ENCODE peak calls at places on chromosomes 1 and 21, in five cellular contexts. One of them, this sample, is unnamed.

GRCh38 chr1:189131576-189131975 is 1346.1 kb downstream of the BRINP3 start:
- DNase-seq in foreskin fibroblast: peak; percentile 1
- DNase-seq in AG09309: no peak
- DNase-seq in fibroblast of pulmonary artery: peak; percentile 7
- DNase-seq in IMR-90: no peak
- DNase-seq in this sample: no peak

GRCh38 chr1:54095543-54096286 is 42.3 kb downstream of the TCEANC2 start:
- DNase-seq in fibroblast of pulmonary artery: no peak
- DNase-seq in foreskin fibroblast: no peak
- DNase-seq in AG09309: no peak
- DNase-seq in IMR-90: no peak
- DNase-seq in this sample: no peak

GRCh38 chr1:68168545-68169065 is 63.7 kb downstream of the WLS start:
- DNase-seq in foreskin fibroblast: no peak
- DNase-seq in fibroblast of pulmonary artery: no peak
- DNase-seq in IMR-90: no peak
- DNase-seq in AG09309: no peak
- DNase-seq in this sample: peak; percentile 18

GRCh38 chr1:78833491-78833890 is 173.0 kb downstream of the ADGRL4 start:
- DNase-seq in AG09309: peak; percentile 50
- DNase-seq in IMR-90: peak; percentile 78
- DNase-seq in foreskin fibroblast: peak; percentile 94
- DNase-seq in fibroblast of pulmonary artery: peak; percentile 87
- DNase-seq in this sample: peak; percentile 77

GRCh38 chr1:19596719-19597462 is 47.2 kb upstream of the NBL1 start:
- DNase-seq in foreskin fibroblast: peak; percentile 99
- DNase-seq in IMR-90: peak; percentile 97
- DNase-seq in AG09309: peak; percentile 89
- DNase-seq in fibroblast of pulmonary artery: peak; percentile 98
- DNase-seq in this sample: peak; percentile 96

GRCh38 chr1:204989266-204990058 is 53.5 kb upstream of the CNTN2 start:
- DNase-seq in AG09309: peak; percentile 29
- DNase-seq in foreskin fibroblast: peak; percentile 84
- DNase-seq in fibroblast of pulmonary artery: peak; percentile 76
- DNase-seq in IMR-90: peak; percentile 67
- DNase-seq in this sample: peak; percentile 68

GRCh38 chr1:63774617-63775417 is 1.0 kb downstream of the ROR1 start:
- DNase-seq in foreskin fibroblast: peak; percentile 82
- DNase-seq in fibroblast of pulmonary artery: peak; percentile 45
- DNase-seq in AG09309: no peak
- DNase-seq in IMR-90: peak; percentile 36
- DNase-seq in this sample: peak; percentile 36

GRCh38 chr1:57327331-57327730 is 96.5 kb downstream of the DAB1 start:
- DNase-seq in AG09309: no peak
- DNase-seq in foreskin fibroblast: no peak
- DNase-seq in IMR-90: no peak
- DNase-seq in fibroblast of pulmonary artery: no peak
- DNase-seq in this sample: no peak

GRCh38 chr1:32464191-32464715 is 619 bp upstream of the ZBTB8B start:
- DNase-seq in fibroblast of pulmonary artery: no peak
- DNase-seq in AG09309: no peak
- DNase-seq in IMR-90: peak; percentile 4
- DNase-seq in foreskin fibroblast: peak; percentile 22
- DNase-seq in this sample: no peak

GRCh38 chr1:154729598-154729997 is 121.6 kb upstream of the ADAR start:
- DNase-seq in fibroblast of pulmonary artery: no peak
- DNase-seq in AG09309: no peak
- DNase-seq in IMR-90: no peak
- DNase-seq in foreskin fibroblast: no peak
- DNase-seq in this sample: no peak

GRCh38 chr1:28417441-28418277 is 48.1 kb downstream of the PHACTR4 start:
- DNase-seq in fibroblast of pulmonary artery: peak; percentile 71
- DNase-seq in IMR-90: peak; percentile 65
- DNase-seq in foreskin fibroblast: peak; percentile 70
- DNase-seq in AG09309: peak; percentile 74
- DNase-seq in this sample: peak; percentile 66

GRCh38 chr1:31624354-31625179 is 7.1 kb downstream of the HCRTR1 start:
- DNase-seq in fibroblast of pulmonary artery: no peak
- DNase-seq in AG09309: no peak
- DNase-seq in IMR-90: no peak
- DNase-seq in foreskin fibroblast: no peak
- DNase-seq in this sample: no peak

GRCh38 chr1:228005511-228006033 is 1.2 kb upstream of the WNT3A start:
- DNase-seq in IMR-90: no peak
- DNase-seq in fibroblast of pulmonary artery: no peak
- DNase-seq in AG09309: no peak
- DNase-seq in foreskin fibroblast: no peak
- DNase-seq in this sample: no peak

GRCh38 chr1:99306644-99307043 is 42.4 kb downstream of the PLPPR4 start:
- DNase-seq in fibroblast of pulmonary artery: no peak
- DNase-seq in IMR-90: no peak
- DNase-seq in AG09309: no peak
- DNase-seq in foreskin fibroblast: no peak
- DNase-seq in this sample: no peak

GRCh38 chr1:172704003-172704402 is 45.1 kb downstream of the FASLG start:
- DNase-seq in IMR-90: no peak
- DNase-seq in fibroblast of pulmonary artery: no peak
- DNase-seq in foreskin fibroblast: no peak
- DNase-seq in AG09309: no peak
- DNase-seq in this sample: no peak

GRCh38 chr1:117970251-117970650 is 40.7 kb downstream of the WDR3 start:
- DNase-seq in fibroblast of pulmonary artery: no peak
- DNase-seq in foreskin fibroblast: no peak
- DNase-seq in IMR-90: no peak
- DNase-seq in AG09309: no peak
- DNase-seq in this sample: no peak

GRCh38 chr1:42962641-42963377 is 4.1 kb upstream of the SLC2A1 start:
- DNase-seq in foreskin fibroblast: peak; percentile 88
- DNase-seq in fibroblast of pulmonary artery: no peak
- DNase-seq in IMR-90: peak; percentile 73
- DNase-seq in AG09309: no peak
- DNase-seq in this sample: peak; percentile 49

GRCh38 chr21:32382108-32382601 is 10.7 kb downstream of the URB1 start:
- DNase-seq in foreskin fibroblast: peak; percentile 55
- DNase-seq in IMR-90: peak; percentile 36
- DNase-seq in fibroblast of pulmonary artery: peak; percentile 54
- DNase-seq in AG09309: peak; percentile 84
- DNase-seq in this sample: peak; percentile 81

GRCh38 chr1:157399343-157399983 is 152.9 kb downstream of the FCRL5 start:
- DNase-seq in fibroblast of pulmonary artery: no peak
- DNase-seq in AG09309: no peak
- DNase-seq in foreskin fibroblast: no peak
- DNase-seq in IMR-90: no peak
- DNase-seq in this sample: peak; percentile 5

GRCh38 chr1:201408176-201408814 is 9.2 kb upstream of the LAD1 start:
- DNase-seq in AG09309: peak; percentile 21
- DNase-seq in fibroblast of pulmonary artery: peak; percentile 74
- DNase-seq in foreskin fibroblast: peak; percentile 89
- DNase-seq in IMR-90: peak; percentile 68
- DNase-seq in this sample: peak; percentile 63

GRCh38 chr1:11703357-11704225 is 12.1 kb downstream of the DRAXIN start:
- DNase-seq in AG09309: no peak
- DNase-seq in foreskin fibroblast: no peak
- DNase-seq in IMR-90: no peak
- DNase-seq in fibroblast of pulmonary artery: no peak
- DNase-seq in this sample: no peak

GRCh38 chr1:11701551-11701961 is 10.0 kb downstream of the DRAXIN start:
- DNase-seq in IMR-90: no peak
- DNase-seq in fibroblast of pulmonary artery: no peak
- DNase-seq in foreskin fibroblast: peak; percentile 46
- DNase-seq in AG09309: no peak
- DNase-seq in this sample: no peak

GRCh38 chr1:11700655-11701467 is 9.4 kb downstream of the DRAXIN start:
- DNase-seq in IMR-90: no peak
- DNase-seq in fibroblast of pulmonary artery: no peak
- DNase-seq in AG09309: no peak
- DNase-seq in foreskin fibroblast: no peak
- DNase-seq in this sample: no peak

GRCh38 chr1:11704226-11704619 is 12.7 kb downstream of the DRAXIN start:
- DNase-seq in AG09309: no peak
- DNase-seq in foreskin fibroblast: no peak
- DNase-seq in fibroblast of pulmonary artery: no peak
- DNase-seq in IMR-90: no peak
- DNase-seq in this sample: no peak

DNA sequence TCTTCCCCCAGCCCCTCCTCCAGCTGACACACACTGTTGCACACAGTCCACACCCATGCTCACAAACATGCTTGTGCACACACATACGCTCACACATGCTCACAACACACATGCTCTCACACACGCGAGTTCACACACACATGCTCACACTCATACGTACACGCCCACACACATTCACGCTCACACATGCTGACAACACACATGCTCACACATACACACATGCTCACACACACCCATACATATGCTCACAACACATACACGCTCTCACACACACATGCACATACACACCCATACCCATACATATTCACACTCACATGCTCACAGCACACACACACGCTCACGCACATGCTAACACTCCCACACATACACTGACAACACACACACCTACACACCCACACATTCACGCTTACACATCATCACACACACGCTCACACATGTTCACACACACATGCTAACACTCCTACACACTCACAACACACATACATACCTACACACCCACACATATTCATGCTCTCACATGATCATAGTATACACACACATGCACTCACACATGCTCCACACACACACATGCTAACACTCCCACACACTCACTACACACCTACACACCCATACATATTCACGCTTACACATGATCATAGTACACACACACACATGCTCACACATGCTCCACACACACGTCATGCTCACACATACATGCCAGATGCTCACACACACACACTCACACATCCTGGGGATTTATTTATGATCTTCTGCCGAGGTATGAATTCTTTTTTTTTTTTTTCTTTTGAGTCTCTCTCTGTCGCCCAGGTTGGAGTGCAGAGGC is 10.7 kb downstream of the DRAXIN start:
- DNase-seq in AG09309: no peak
- DNase-seq in fibroblast of pulmonary artery: no peak
- DNase-seq in foreskin fibroblast: no peak
- DNase-seq in IMR-90: no peak
- DNase-seq in this sample: no peak
- H3K4me3 ChIP-seq in AG09309: no peak overlapping the region
- H3K4me3 ChIP-seq in fibroblast of pulmonary artery: no peak overlapping the region
- H3K4me3 ChIP-seq in foreskin fibroblast: no peak overlapping the region
- H3K4me3 ChIP-seq in IMR-90: no peak overlapping the region
- H3K4me3 ChIP-seq in this sample: no peak overlapping the region

GRCh38 chr1:88224940-88225339 is 459.1 kb upstream of the PKN2 start:
- DNase-seq in fibroblast of pulmonary artery: no peak
- DNase-seq in AG09309: no peak
- DNase-seq in foreskin fibroblast: no peak
- DNase-seq in IMR-90: no peak
- DNase-seq in this sample: no peak

GRCh38 chr1:88230126-88230525 is 453.9 kb upstream of the PKN2 start:
- DNase-seq in AG09309: no peak
- DNase-seq in foreskin fibroblast: no peak
- DNase-seq in fibroblast of pulmonary artery: no peak
- DNase-seq in IMR-90: no peak
- DNase-seq in this sample: no peak

GRCh38 chr1:88228153-88228552 is 455.9 kb upstream of the PKN2 start:
- DNase-seq in AG09309: no peak
- DNase-seq in foreskin fibroblast: no peak
- DNase-seq in fibroblast of pulmonary artery: no peak
- DNase-seq in IMR-90: no peak
- DNase-seq in this sample: no peak
- TF ChIP-seq CTCF in AG09309: no peak
- TF ChIP-seq CTCF in foreskin fibroblast: peak; percentile 2
- TF ChIP-seq CTCF in fibroblast of pulmonary artery: no peak
- TF ChIP-seq CTCF in IMR-90: no peak
- TF ChIP-seq CTCF in this sample: peak; percentile 9

DNA sequence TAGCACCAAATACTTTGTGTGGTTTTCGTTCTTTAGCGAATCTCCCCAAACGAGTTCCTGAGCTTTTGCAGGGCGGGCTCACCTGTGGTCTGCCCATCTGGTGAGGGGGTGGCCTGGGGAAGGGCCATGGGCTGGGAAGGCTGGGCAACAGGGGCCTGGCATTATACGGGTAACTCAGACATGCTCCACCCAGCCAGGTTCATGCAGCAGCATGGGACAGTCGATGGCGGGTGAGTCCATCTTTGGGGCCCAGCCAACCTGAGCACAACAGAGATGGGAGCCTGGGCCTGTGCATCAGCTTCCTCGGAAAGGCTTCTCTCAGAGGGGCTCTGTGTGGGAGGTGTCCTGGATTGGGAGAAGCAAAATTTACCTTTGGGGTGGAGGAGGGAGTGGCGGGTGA is 302.6 kb downstream of the CAMTA1 start:
- DNase-seq in foreskin fibroblast: no peak
- DNase-seq in IMR-90: no peak
- DNase-seq in AG09309: no peak
- DNase-seq in fibroblast of pulmonary artery: no peak
- DNase-seq in this sample: no peak
- H3K4me3 ChIP-seq in foreskin fibroblast: no peak overlapping the region
- H3K4me3 ChIP-seq in IMR-90: no peak overlapping the region
- H3K4me3 ChIP-seq in AG09309: no peak overlapping the region
- H3K4me3 ChIP-seq in fibroblast of pulmonary artery: no peak overlapping the region
- H3K4me3 ChIP-seq in this sample: no peak overlapping the region

GRCh38 chr1:76872944-76873343 is 5.7 kb downstream of the ST6GALNAC5 start:
- DNase-seq in IMR-90: no peak
- DNase-seq in foreskin fibroblast: no peak
- DNase-seq in AG09309: no peak
- DNase-seq in fibroblast of pulmonary artery: no peak
- DNase-seq in this sample: no peak

GRCh38 chr1:76870037-76870436 is 2.8 kb downstream of the ST6GALNAC5 start:
- DNase-seq in AG09309: no peak
- DNase-seq in IMR-90: no peak
- DNase-seq in foreskin fibroblast: no peak
- DNase-seq in fibroblast of pulmonary artery: no peak
- DNase-seq in this sample: no peak

GRCh38 chr1:76868154-76868882 is 1.0 kb downstream of the ST6GALNAC5 start:
- DNase-seq in foreskin fibroblast: peak; percentile 67
- DNase-seq in IMR-90: peak; percentile 29
- DNase-seq in AG09309: no peak
- DNase-seq in fibroblast of pulmonary artery: peak; percentile 29
- DNase-seq in this sample: peak; percentile 58

GRCh38 chr1:76868916-76869315 is 1.6 kb downstream of the ST6GALNAC5 start:
- DNase-seq in IMR-90: no peak
- DNase-seq in AG09309: no peak
- DNase-seq in fibroblast of pulmonary artery: no peak
- DNase-seq in foreskin fibroblast: peak; percentile 12
- DNase-seq in this sample: no peak

DNA sequence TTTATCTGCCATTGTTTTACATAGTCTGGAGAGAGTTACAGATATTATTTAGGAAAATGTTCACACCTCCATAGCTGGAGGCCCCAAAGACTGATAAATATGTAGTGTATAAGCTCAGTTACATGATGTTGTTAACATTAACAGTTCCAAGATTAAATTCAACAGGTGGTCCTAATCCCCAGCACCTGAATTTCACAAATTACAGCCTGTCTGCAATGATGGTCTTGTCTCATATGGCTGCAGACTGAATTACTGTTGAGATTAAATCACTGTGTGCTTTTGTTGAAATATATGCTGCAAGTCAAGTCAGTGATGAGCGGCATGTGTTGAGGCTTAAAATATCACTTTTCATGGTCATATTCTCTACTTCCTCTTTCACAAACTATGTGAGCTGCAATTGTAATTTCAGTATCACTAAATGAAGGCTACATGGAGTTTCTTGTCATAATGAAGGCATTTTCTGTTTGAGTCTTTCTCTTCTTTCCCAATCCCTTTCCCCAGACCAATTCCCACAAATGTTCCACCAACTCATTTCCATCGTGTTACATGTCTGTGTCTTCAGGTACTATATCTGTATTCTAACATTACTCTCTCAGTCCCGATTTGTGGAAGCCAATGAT is 4.2 kb downstream of the ST6GALNAC5 start:
- DNase-seq in foreskin fibroblast: no peak
- DNase-seq in IMR-90: no peak
- DNase-seq in AG09309: no peak
- DNase-seq in fibroblast of pulmonary artery: no peak
- DNase-seq in this sample: no peak
- TF ChIP-seq CTCF in foreskin fibroblast: no peak
- TF ChIP-seq CTCF in IMR-90: no peak
- TF ChIP-seq CTCF in AG09309: no peak
- TF ChIP-seq CTCF in fibroblast of pulmonary artery: no peak
- TF ChIP-seq CTCF in this sample: no peak